ENCODE peak calls at places on chromosomes 7 and 10, in four cellular contexts. P is K562, Y is GM12878, H is HepG2. C is an unnamed sample.

GRCh38 chr7:137747359-137748031 is 99.3 kb downstream of the DGKI start:
- DNase-seq in P (no peak), Y (no peak), H (no peak), C (no peak)

GRCh38 chr10:87850742-87851205 is 12.6 kb downstream of the KLLN start:
- DNase-seq in P (peak), Y (no peak), H (peak), C (peak)

GRCh38 chr10:81874878-81875679 is at the start of gene NRG3:
- DNase-seq in P (no peak), Y (no peak), H (no peak), C (no peak)

GRCh38 chr7:137592232-137592896 is 248.8 kb upstream of the PTN start:
- DNase-seq in P (peak), Y (no peak), H (peak), C (peak)

GRCh38 chr7:90766814-90767564 is 170.9 kb downstream of the CDK14 start:
- DNase-seq in P (no peak), Y (no peak), H (peak), C (no peak)

GRCh38 chr10:77899080-77899477 is 27.5 kb downstream of the DLG5 start:
- DNase-seq in P (no peak), Y (no peak), H (no peak), C (no peak)

GRCh38 chr10:71597821-71598498 is 121.6 kb downstream of the C10orf105 start:
- DNase-seq in P (peak), Y (no peak), H (peak), C (no peak)

GRCh38 chr10:121608669-121609190 is 10.5 kb upstream of the FGFR2 start:
- DNase-seq in P (peak), Y (no peak), H (peak), C (peak)

GRCh38 chr10:72297281-72297967 is 23.7 kb downstream of the DDIT4 start:
- DNase-seq in P (peak), Y (peak), H (no peak), C (no peak)

GRCh38 chr7:142313528-142313927 is 55.7 kb upstream of the PRSS58 start:
- DNase-seq in P (no peak), Y (no peak), H (no peak), C (no peak)

GRCh38 chr7:27199820-27200760 is at the start of gene HOXA13:
- DNase-seq in P (peak), Y (no peak), H (no peak), C (peak)

GRCh38 chr7:145665499-145666258 is 450.9 kb upstream of the CNTNAP2 start:
- DNase-seq in P (no peak), Y (no peak), H (no peak), C (no peak)

GRCh38 chr10:61903184-61903990 is 1.9 kb downstream of the ARID5B start:
- DNase-seq in P (peak), Y (peak), H (peak), C (peak)

DNA sequence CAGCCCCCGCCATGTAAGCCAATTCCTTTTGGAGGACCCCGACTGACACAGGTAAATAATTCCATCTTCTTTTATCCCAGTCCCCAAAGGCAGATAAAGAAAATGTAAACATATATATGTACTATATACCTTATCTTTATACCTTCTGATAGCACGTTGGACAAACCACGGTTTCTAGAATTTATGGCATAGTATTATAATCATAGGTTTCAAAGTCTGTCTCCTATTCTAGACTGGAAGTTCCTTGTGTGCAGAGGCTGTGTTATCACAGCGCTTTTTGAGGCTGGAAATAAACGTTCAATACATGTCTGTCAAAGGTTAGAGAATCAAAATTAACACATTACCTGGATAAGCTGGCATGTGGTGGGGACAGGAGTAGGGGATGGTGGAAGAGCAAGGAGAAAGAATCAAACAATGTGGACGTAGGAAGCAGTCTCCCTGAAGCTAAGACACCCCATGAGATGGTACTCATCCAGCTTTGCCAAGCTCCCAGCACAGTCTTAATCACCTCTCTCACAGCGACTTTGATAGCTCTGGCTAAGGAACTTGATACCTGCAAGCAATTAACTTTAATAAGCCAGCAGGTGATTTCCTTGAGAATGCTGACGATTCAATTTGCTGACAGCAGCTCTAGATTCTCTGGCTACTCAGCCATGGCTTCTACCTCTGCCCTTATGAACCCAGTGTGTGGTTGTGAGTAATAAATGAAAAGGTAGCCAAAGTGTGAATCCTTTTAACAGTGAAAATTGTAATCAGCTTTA is 208.4 kb upstream of the LRRTM3 start:
- DNase-seq in P (no peak), Y (no peak), H (no peak), C (no peak)
- TF ChIP-seq POLR2AphosphoS2 in P (no peak), Y (no peak), H (no peak), C (no peak)

GRCh38 chr7:55574062-55574717 is 1.9 kb upstream of the VOPP1 start:
- DNase-seq in P (no peak), Y (no peak), H (no peak), C (no peak)
- TF ChIP-seq RFX5 in P (no peak), Y (no peak), H (no peak), C (no peak)

GRCh38 chr10:124660404-124661125 is 83.6 kb downstream of the FAM53B start:
- DNase-seq in P (no peak), Y (no peak), H (no peak), C (no peak)
- TF ChIP-seq POLR2AphosphoS2 in P (no peak), Y (no peak), H (no peak), C (no peak)

GRCh38 chr10:26735435-26735834 is 37.9 kb downstream of the PDSS1 start:
- DNase-seq in P (no peak), Y (no peak), H (no peak), C (no peak)

GRCh38 chr10:26739087-26739631 is 41.7 kb downstream of the PDSS1 start:
- DNase-seq in P (no peak), Y (no peak), H (no peak), C (no peak)

GRCh38 chr10:26738354-26738753 is 40.9 kb downstream of the PDSS1 start:
- DNase-seq in P (no peak), Y (no peak), H (peak), C (no peak)

GRCh38 chr10:26741368-26741767 is 43.9 kb downstream of the PDSS1 start:
- DNase-seq in P (no peak), Y (no peak), H (no peak), C (no peak)

GRCh38 chr10:26737730-26738129 is 40.2 kb downstream of the PDSS1 start:
- DNase-seq in P (no peak), Y (peak), H (no peak), C (no peak)
- TF ChIP-seq RFX5 in P (no peak), Y (no peak), H (no peak), C (no peak)

GRCh38 chr7:150910996-150911422 is 58.7 kb downstream of the AOC1 start:
- DNase-seq in P (no peak), Y (no peak), H (no peak), C (no peak)
- TF ChIP-seq POLR2AphosphoS2 in P (no peak), Y (no peak), H (no peak), C (no peak)

GRCh38 chr7:44072364-44073231 is 7.2 kb upstream of the PGAM2 start:
- DNase-seq in P (peak), Y (no peak), H (peak), C (peak)
- TF ChIP-seq RFX5 in P (no peak), Y (no peak), H (no peak), C (no peak)